ENCODE peak calls at places on chromosomes 12 and 14, in nine cellular contexts. One of them, this sample, is unnamed.

GRCh38 chr12:9636807-9637206 is 29.1 kb upstream of the KLRB1 start:
- DNase-seq in right lobe of liver: no peak
- DNase-seq in upper lobe of left lung: no peak
- DNase-seq in A549: no peak
- DNase-seq in ovary: no peak
- DNase-seq in endothelial cell of umbilical vein: no peak
- DNase-seq in heart left ventricle: no peak
- DNase-seq in stomach: no peak
- DNase-seq in adrenal gland: no peak
- DNase-seq in this sample: no peak

GRCh38 chr12:2624543-2625266 is 170.1 kb upstream of the FKBP4 start:
- DNase-seq in ovary: no peak
- DNase-seq in A549: no peak
- DNase-seq in stomach: no peak
- DNase-seq in endothelial cell of umbilical vein: no peak
- DNase-seq in heart left ventricle: no peak
- DNase-seq in upper lobe of left lung: no peak
- DNase-seq in adrenal gland: no peak
- DNase-seq in right lobe of liver: no peak
- DNase-seq in this sample: no peak

GRCh38 chr12:108468149-108468968 is 46.7 kb upstream of the FICD start:
- DNase-seq in right lobe of liver: no peak
- DNase-seq in heart left ventricle: no peak
- DNase-seq in adrenal gland: no peak
- DNase-seq in upper lobe of left lung: no peak
- DNase-seq in endothelial cell of umbilical vein: peak
- DNase-seq in A549: peak
- DNase-seq in stomach: no peak
- DNase-seq in ovary: no peak
- DNase-seq in this sample: no peak

GRCh38 chr12:105698047-105698446 is 367.6 kb downstream of the C12orf75 start:
- DNase-seq in stomach: no peak
- DNase-seq in right lobe of liver: no peak
- DNase-seq in endothelial cell of umbilical vein: no peak
- DNase-seq in heart left ventricle: no peak
- DNase-seq in adrenal gland: no peak
- DNase-seq in A549: no peak
- DNase-seq in upper lobe of left lung: no peak
- DNase-seq in ovary: no peak
- DNase-seq in this sample: no peak

GRCh38 chr12:54159140-54159539 is 29.6 kb downstream of the SMUG1 start:
- DNase-seq in heart left ventricle: no peak
- DNase-seq in ovary: no peak
- DNase-seq in stomach: peak
- DNase-seq in adrenal gland: no peak
- DNase-seq in endothelial cell of umbilical vein: no peak
- DNase-seq in right lobe of liver: no peak
- DNase-seq in A549: no peak
- DNase-seq in upper lobe of left lung: no peak
- DNase-seq in this sample: peak

GRCh38 chr12:690466-690865 is 27.2 kb upstream of the NINJ2 start:
- DNase-seq in right lobe of liver: no peak
- DNase-seq in adrenal gland: no peak
- DNase-seq in ovary: no peak
- DNase-seq in upper lobe of left lung: no peak
- DNase-seq in heart left ventricle: no peak
- DNase-seq in A549: no peak
- DNase-seq in endothelial cell of umbilical vein: peak
- DNase-seq in stomach: no peak
- DNase-seq in this sample: no peak

GRCh38 chr12:62698701-62699101 is 232.1 kb downstream of the MON2 start:
- DNase-seq in right lobe of liver: no peak
- DNase-seq in upper lobe of left lung: no peak
- DNase-seq in ovary: no peak
- DNase-seq in A549: no peak
- DNase-seq in heart left ventricle: no peak
- DNase-seq in stomach: no peak
- DNase-seq in endothelial cell of umbilical vein: peak
- DNase-seq in adrenal gland: no peak
- DNase-seq in this sample: no peak

GRCh38 chr12:27521066-27521465 is 2.9 kb upstream of the PPFIBP1 start:
- DNase-seq in upper lobe of left lung: no peak
- DNase-seq in right lobe of liver: no peak
- DNase-seq in stomach: no peak
- DNase-seq in endothelial cell of umbilical vein: peak
- DNase-seq in ovary: peak
- DNase-seq in heart left ventricle: no peak
- DNase-seq in A549: no peak
- DNase-seq in adrenal gland: no peak
- DNase-seq in this sample: no peak

GRCh38 chr14:102774391-102775153 is 2.7 kb upstream of the TRAF3 start:
- DNase-seq in stomach: peak
- DNase-seq in ovary: peak
- DNase-seq in upper lobe of left lung: peak
- DNase-seq in heart left ventricle: no peak
- DNase-seq in endothelial cell of umbilical vein: peak
- DNase-seq in A549: peak
- DNase-seq in adrenal gland: peak
- DNase-seq in right lobe of liver: no peak
- DNase-seq in this sample: peak

GRCh38 chr14:91237219-91237618 is 7.3 kb downstream of the GPR68 start:
- DNase-seq in heart left ventricle: no peak
- DNase-seq in A549: no peak
- DNase-seq in stomach: no peak
- DNase-seq in right lobe of liver: no peak
- DNase-seq in ovary: no peak
- DNase-seq in upper lobe of left lung: no peak
- DNase-seq in endothelial cell of umbilical vein: peak
- DNase-seq in adrenal gland: no peak
- DNase-seq in this sample: no peak

GRCh38 chr12:107105410-107105703 is 12.0 kb upstream of the CRY1 start:
- DNase-seq in ovary: no peak
- DNase-seq in stomach: no peak
- DNase-seq in right lobe of liver: no peak
- DNase-seq in endothelial cell of umbilical vein: no peak
- DNase-seq in heart left ventricle: no peak
- DNase-seq in upper lobe of left lung: no peak
- DNase-seq in adrenal gland: no peak
- DNase-seq in A549: no peak
- DNase-seq in this sample: no peak

GRCh38 chr12:6288235-6288634 is 22.2 kb upstream of the PLEKHG6 start:
- DNase-seq in right lobe of liver: no peak
- DNase-seq in heart left ventricle: no peak
- DNase-seq in A549: no peak
- DNase-seq in endothelial cell of umbilical vein: no peak
- DNase-seq in adrenal gland: no peak
- DNase-seq in upper lobe of left lung: no peak
- DNase-seq in ovary: no peak
- DNase-seq in stomach: no peak
- DNase-seq in this sample: no peak

GRCh38 chr12:116954700-116955381 is 44.1 kb downstream of the FBXW8 start:
- DNase-seq in A549: no peak
- DNase-seq in ovary: peak
- DNase-seq in upper lobe of left lung: peak
- DNase-seq in heart left ventricle: no peak
- DNase-seq in adrenal gland: no peak
- DNase-seq in right lobe of liver: peak
- DNase-seq in stomach: peak
- DNase-seq in endothelial cell of umbilical vein: peak
- DNase-seq in this sample: no peak

GRCh38 chr12:71533703-71534102 is 94.1 kb downstream of the LGR5 start:
- DNase-seq in stomach: no peak
- DNase-seq in ovary: no peak
- DNase-seq in adrenal gland: no peak
- DNase-seq in right lobe of liver: no peak
- DNase-seq in upper lobe of left lung: no peak
- DNase-seq in endothelial cell of umbilical vein: no peak
- DNase-seq in heart left ventricle: no peak
- DNase-seq in A549: no peak
- DNase-seq in this sample: no peak

GRCh38 chr14:68899033-68899603 is 80.0 kb downstream of the ACTN1 start:
- DNase-seq in ovary: no peak
- DNase-seq in right lobe of liver: no peak
- DNase-seq in stomach: no peak
- DNase-seq in endothelial cell of umbilical vein: no peak
- DNase-seq in A549: no peak
- DNase-seq in heart left ventricle: no peak
- DNase-seq in adrenal gland: no peak
- DNase-seq in upper lobe of left lung: no peak
- DNase-seq in this sample: no peak

GRCh38 chr12:114936148-114937099 is 252.4 kb upstream of the TBX3 start:
- DNase-seq in adrenal gland: no peak
- DNase-seq in endothelial cell of umbilical vein: no peak
- DNase-seq in A549: no peak
- DNase-seq in stomach: no peak
- DNase-seq in upper lobe of left lung: no peak
- DNase-seq in ovary: no peak
- DNase-seq in heart left ventricle: no peak
- DNase-seq in right lobe of liver: no peak
- DNase-seq in this sample: no peak

GRCh38 chr12:57476993-57477709 is 2.5 kb downstream of the ARHGAP9 start:
- DNase-seq in ovary: no peak
- DNase-seq in stomach: no peak
- DNase-seq in heart left ventricle: no peak
- DNase-seq in right lobe of liver: no peak
- DNase-seq in upper lobe of left lung: no peak
- DNase-seq in A549: no peak
- DNase-seq in endothelial cell of umbilical vein: no peak
- DNase-seq in adrenal gland: no peak
- DNase-seq in this sample: no peak

GRCh38 chr14:95341115-95341514 is 21.4 kb upstream of the CLMN start:
- DNase-seq in heart left ventricle: no peak
- DNase-seq in ovary: no peak
- DNase-seq in endothelial cell of umbilical vein: no peak
- DNase-seq in right lobe of liver: no peak
- DNase-seq in stomach: no peak
- DNase-seq in adrenal gland: no peak
- DNase-seq in A549: no peak
- DNase-seq in upper lobe of left lung: no peak
- DNase-seq in this sample: no peak

GRCh38 chr12:98490491-98491453 is 24.6 kb upstream of the TMPO start:
- DNase-seq in ovary: peak
- DNase-seq in A549: peak
- DNase-seq in endothelial cell of umbilical vein: peak
- DNase-seq in right lobe of liver: peak
- DNase-seq in upper lobe of left lung: peak
- DNase-seq in stomach: peak
- DNase-seq in heart left ventricle: peak
- DNase-seq in adrenal gland: peak
- DNase-seq in this sample: peak
- TF ChIP-seq POLR2A in ovary: peak
- TF ChIP-seq POLR2A in A549: no peak
- TF ChIP-seq POLR2A in endothelial cell of umbilical vein: no peak
- TF ChIP-seq POLR2A in right lobe of liver: no peak
- TF ChIP-seq POLR2A in upper lobe of left lung: no peak
- TF ChIP-seq POLR2A in stomach: no peak
- TF ChIP-seq POLR2A in heart left ventricle: no peak
- TF ChIP-seq POLR2A in adrenal gland: no peak
- TF ChIP-seq POLR2A in this sample: peak

DNA sequence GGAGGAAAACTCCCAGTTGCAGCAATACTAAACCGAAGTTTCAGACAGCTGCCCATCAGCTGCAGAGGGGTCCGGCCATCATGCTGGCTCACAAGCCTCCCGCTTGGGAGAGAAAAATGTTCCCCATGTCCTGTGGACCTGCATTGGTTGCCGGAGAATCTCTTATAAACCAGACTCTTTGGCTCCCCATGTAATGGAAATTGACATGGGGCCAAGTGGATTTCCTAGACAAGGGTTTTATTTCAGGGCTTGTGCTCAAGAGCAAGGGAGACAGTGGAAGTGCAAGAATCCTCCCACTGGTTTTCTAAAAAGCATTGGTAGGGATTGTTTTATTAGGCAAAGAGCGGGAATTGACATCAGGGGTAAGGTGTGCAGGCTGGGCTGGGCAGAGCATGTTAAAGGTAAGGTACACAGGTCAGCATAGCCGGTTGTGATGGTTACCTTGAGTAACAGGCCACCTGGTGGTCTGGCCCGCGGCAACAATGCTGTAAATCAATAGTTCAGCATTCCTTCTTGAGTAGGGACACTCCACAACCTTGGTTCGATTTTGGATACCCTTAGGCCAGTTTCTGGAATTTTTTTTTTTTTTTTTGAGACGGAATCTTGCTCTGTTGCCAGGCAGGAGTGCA is 135.4 kb downstream of the UNC79 start:
- DNase-seq in adrenal gland: no peak
- DNase-seq in stomach: no peak
- DNase-seq in endothelial cell of umbilical vein: no peak
- DNase-seq in heart left ventricle: no peak
- DNase-seq in right lobe of liver: no peak
- DNase-seq in upper lobe of left lung: no peak
- DNase-seq in ovary: no peak
- DNase-seq in A549: no peak
- DNase-seq in this sample: no peak
- TF ChIP-seq CTCF in adrenal gland: no peak
- TF ChIP-seq CTCF in stomach: no peak
- TF ChIP-seq CTCF in endothelial cell of umbilical vein: no peak
- TF ChIP-seq CTCF in heart left ventricle: no peak
- TF ChIP-seq CTCF in right lobe of liver: no peak
- TF ChIP-seq CTCF in upper lobe of left lung: no peak
- TF ChIP-seq CTCF in ovary: no peak
- TF ChIP-seq CTCF in A549: no peak
- TF ChIP-seq CTCF in this sample: no peak

DNA sequence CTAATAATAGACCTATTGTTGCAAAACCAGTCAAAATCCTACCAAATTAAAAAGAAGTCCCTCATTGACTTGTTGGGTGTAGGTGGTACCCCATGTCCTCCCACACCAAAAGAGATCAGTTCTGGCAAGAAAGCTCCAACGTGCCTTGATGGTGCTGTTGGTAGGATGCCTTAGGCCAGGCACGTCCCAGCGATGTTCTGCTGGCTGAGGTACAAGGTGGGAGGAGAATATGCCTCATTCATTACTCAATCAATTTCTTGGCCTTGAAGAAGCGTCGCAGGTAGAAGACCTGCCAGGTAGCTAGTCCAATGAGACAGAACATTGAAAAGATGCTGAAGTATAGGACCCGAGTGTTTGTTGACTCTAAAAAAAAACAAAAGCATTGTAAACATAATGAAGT is 7.8 kb upstream of the NEK9 start:
- DNase-seq in ovary: no peak
- DNase-seq in heart left ventricle: no peak
- DNase-seq in endothelial cell of umbilical vein: no peak
- DNase-seq in stomach: no peak
- DNase-seq in upper lobe of left lung: no peak
- DNase-seq in right lobe of liver: no peak
- DNase-seq in adrenal gland: no peak
- DNase-seq in A549: no peak
- DNase-seq in this sample: no peak
- TF ChIP-seq POLR2A in ovary: no peak
- TF ChIP-seq POLR2A in heart left ventricle: no peak
- TF ChIP-seq POLR2A in endothelial cell of umbilical vein: no peak
- TF ChIP-seq POLR2A in stomach: no peak
- TF ChIP-seq POLR2A in upper lobe of left lung: no peak
- TF ChIP-seq POLR2A in right lobe of liver: no peak
- TF ChIP-seq POLR2A in adrenal gland: no peak
- TF ChIP-seq POLR2A in A549: no peak
- TF ChIP-seq POLR2A in this sample: no peak

DNA sequence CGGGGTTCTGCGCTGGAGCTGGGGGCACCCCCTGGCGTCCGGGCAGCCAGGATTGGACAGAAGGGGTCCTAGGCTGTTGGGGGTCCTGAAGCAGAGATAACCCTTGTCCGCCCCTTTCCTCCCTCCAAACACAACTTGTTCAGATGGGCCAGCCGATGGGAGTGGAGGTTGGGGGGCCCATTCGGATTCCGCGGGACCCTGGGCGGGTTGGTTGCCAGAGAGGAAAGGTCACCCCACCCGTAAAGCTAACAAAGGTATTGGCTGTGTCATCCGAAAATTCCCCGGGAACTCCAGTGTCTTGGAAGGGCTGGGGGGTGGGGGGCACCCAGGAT is 1.3 kb downstream of the FAM222A start:
- DNase-seq in upper lobe of left lung: no peak
- DNase-seq in ovary: peak
- DNase-seq in A549: no peak
- DNase-seq in endothelial cell of umbilical vein: no peak
- DNase-seq in right lobe of liver: no peak
- DNase-seq in adrenal gland: no peak
- DNase-seq in heart left ventricle: no peak
- DNase-seq in stomach: no peak
- DNase-seq in this sample: no peak
- TF ChIP-seq CTCF in upper lobe of left lung: no peak
- TF ChIP-seq CTCF in ovary: no peak
- TF ChIP-seq CTCF in A549: no peak
- TF ChIP-seq CTCF in endothelial cell of umbilical vein: no peak
- TF ChIP-seq CTCF in right lobe of liver: no peak
- TF ChIP-seq CTCF in adrenal gland: no peak
- TF ChIP-seq CTCF in heart left ventricle: no peak
- TF ChIP-seq CTCF in stomach: no peak
- TF ChIP-seq CTCF in this sample: no peak